ENCODE peak calls at places on chromosome 22, in nine cellular contexts. P is activated CD8-positive, alpha-beta T cell treated with anti-CD3 and anti-CD28 coated beads, Interleukin-2, amount 10 ng/mL, durations not matched to agents 7 days and 5 days; W is AG09319; G is stimulated activated CD4-positive, alpha-beta T cell treated with anti-CD3 and anti-CD28 coated beads, Interleukin-15, amount 100 ng/mL, for 1 hour; J is nucleus accumbens; M is activated CD8-positive, alpha-beta memory T cell treated with anti-CD3 and anti-CD28 coated beads, Interleukin-2, amount 50 U/mL, for 4 hours; I is uterus; K is NCI-H1930; B is endothelial cell. Z is an unnamed sample.
A peak's percentile ranks its signal among the peaks of the same experiment; 100 is the strongest.

GRCh38 chr22:39207141-39208012 is 37.4 kb downstream of the PDGFB start:
- DNase-seq in K (no peak), P (no peak), W (no peak), M (no peak), B (no peak), I (peak; percentile 5), J (no peak), G (no peak), Z (no peak)

GRCh38 chr22:43427296-43428004 is 15.6 kb downstream of the MPPED1 start:
- DNase-seq in W (no peak), B (no peak), J (no peak), K (no peak), I (no peak), M (no peak), G (no peak), P (no peak), Z (no peak)

GRCh38 chr22:33922268-33922667 is 2.0 kb upstream of the LARGE1 start:
- DNase-seq in M (no peak), B (peak; percentile 43), G (no peak), I (peak; percentile 51), P (no peak), J (peak; percentile 27), W (no peak), K (no peak), Z (no peak)

GRCh38 chr22:23812378-23812777 is 25.6 kb downstream of the SMARCB1 start:
- DNase-seq in G (no peak), J (no peak), M (no peak), W (no peak), P (no peak), B (no peak), K (no peak), I (no peak), Z (no peak)

GRCh38 chr22:40215266-40215665 is 37.5 kb downstream of the TNRC6B start:
- DNase-seq in K (no peak), W (no peak), J (no peak), G (no peak), B (no peak), P (peak; percentile 22), I (no peak), M (no peak), Z (peak; percentile 65)

GRCh38 chr22:31929126-31929928 is 15.0 kb upstream of the YWHAH start:
- DNase-seq in B (no peak), W (no peak), G (no peak), M (no peak), P (no peak), K (no peak), I (no peak), J (peak; percentile 14), Z (no peak)

GRCh38 chr22:29345932-29346331 is 30.4 kb upstream of the RASL10A start:
- DNase-seq in I (no peak), M (no peak), B (no peak), K (no peak), W (no peak), J (no peak), P (no peak), G (no peak), Z (no peak)

GRCh38 chr22:39306456-39307361 is 12.7 kb downstream of the RPL3 start:
- DNase-seq in W (no peak), I (no peak), P (peak; percentile 73), M (peak; percentile 67), J (no peak), K (no peak), B (peak; percentile 55), G (no peak), Z (no peak)

GRCh38 chr22:31143038-31143437 is 2.7 kb upstream of the PLA2G3 start:
- DNase-seq in P (no peak), B (no peak), J (no peak), W (no peak), K (no peak), G (no peak), M (no peak), I (no peak), Z (no peak)

GRCh38 chr22:31120230-31120629 is 2.5 kb upstream of the INPP5J start:
- DNase-seq in J (no peak), K (no peak), W (no peak), M (no peak), B (no peak), I (no peak), G (no peak), P (no peak), Z (peak; percentile 29)

GRCh38 chr22:31187627-31188026 is 24.5 kb upstream of the LIMK2 start:
- DNase-seq in G (no peak), M (no peak), W (no peak), K (no peak), J (no peak), B (no peak), P (no peak), I (no peak), Z (no peak)

GRCh38 chr22:47593291-47593690 is 830.8 kb downstream of the TBC1D22A start:
- DNase-seq in B (no peak), G (no peak), P (no peak), W (no peak), J (no peak), I (no peak), K (no peak), M (no peak), Z (no peak)

GRCh38 chr22:49237703-49238102 is 590.0 kb downstream of the BRD1 start:
- DNase-seq in I (no peak), P (no peak), K (no peak), B (no peak), J (no peak), W (no peak), G (no peak), M (no peak), Z (no peak)

GRCh38 chr22:48511211-48511610 is 1316.5 kb downstream of the BRD1 start:
- DNase-seq in I (no peak), B (no peak), P (no peak), G (no peak), W (no peak), K (no peak), J (no peak), M (no peak), Z (no peak)

GRCh38 chr22:46660604-46661201 is 40.5 kb downstream of the GRAMD4 start:
- DNase-seq in I (no peak), B (no peak), W (no peak), P (no peak), K (no peak), M (no peak), J (no peak), G (no peak), Z (no peak)

GRCh38 chr22:46357711-46358505 is 22.4 kb downstream of the TRMU start:
- DNase-seq in B (no peak), I (no peak), P (no peak), J (no peak), G (no peak), W (no peak), M (no peak), K (no peak), Z (no peak)

GRCh38 chr22:27881404-27881803 is 37.7 kb downstream of the PITPNB start:
- DNase-seq in P (no peak), W (no peak), B (no peak), J (peak; percentile 51), G (no peak), I (peak; percentile 60), K (no peak), M (no peak), Z (no peak)

GRCh38 chr22:39738746-39739145 is 154.8 kb downstream of the ENTHD1 start:
- DNase-seq in M (no peak), G (no peak), P (no peak), I (no peak), B (no peak), W (no peak), J (no peak), K (no peak), Z (no peak)

GRCh38 chr22:17411213-17411612 is 42.0 kb downstream of the CECR2 start:
- DNase-seq in B (no peak), P (no peak), K (no peak), G (no peak), M (no peak), W (no peak), J (no peak), I (peak; percentile 25), Z (no peak)

GRCh38 chr22:43186272-43187170 is at the start of gene TTLL12:
- DNase-seq in I (no peak), B (peak; percentile 61), P (peak; percentile 66), K (no peak), M (peak; percentile 62), W (no peak), J (peak; percentile 53), G (peak; percentile 53), Z (peak; percentile 45)

GRCh38 chr22:20531404-20532181 is 24.2 kb downstream of the MED15 start:
- DNase-seq in W (no peak), P (no peak), J (peak; percentile 59), G (no peak), B (peak; percentile 36), M (no peak), K (no peak), I (peak; percentile 58), Z (no peak)

GRCh38 chr22:50272103-50272782 is 2.1 kb upstream of the MAPK11 start:
- DNase-seq in K (no peak), G (no peak), P (no peak), W (no peak), M (no peak), B (no peak), I (no peak), J (no peak), Z (no peak)

GRCh38 chr22:32780726-32781310 is 20.7 kb upstream of the TIMP3 start:
- DNase-seq in K (no peak), G (no peak), P (no peak), W (no peak), M (no peak), J (no peak), I (no peak), B (no peak), Z (no peak)

GRCh38 chr22:30717331-30717921 is 22.8 kb downstream of the OSBP2 start:
- DNase-seq in J (no peak), I (no peak), M (no peak), K (no peak), W (no peak), B (no peak), G (no peak), P (no peak), Z (no peak)

GRCh38 chr22:17607891-17608521 is 20.5 kb downstream of the ATP6V1E1 start:
- DNase-seq in W (no peak), G (no peak), P (no peak), I (no peak), M (no peak), K (no peak), J (no peak), B (no peak), Z (no peak)

GRCh38 chr22:39318507-39319283 is 728 bp downstream of the RPL3 start:
- DNase-seq in I (no peak), K (no peak), M (no peak), B (no peak), P (peak; percentile 52), G (no peak), J (no peak), W (no peak), Z (no peak)

GRCh38 chr22:35684270-35684700 is 33.4 kb upstream of the APOL5 start:
- DNase-seq in M (no peak), P (no peak), I (peak; percentile 32), W (peak; percentile 29), K (no peak), B (no peak), G (no peak), J (peak; percentile 5), Z (no peak)

GRCh38 chr22:24592144-24592845 is 578 bp downstream of the LRRC75B start:
- DNase-seq in P (no peak), G (no peak), W (no peak), M (no peak), I (no peak), J (no peak), K (no peak), B (no peak), Z (no peak)

GRCh38 chr22:32544953-32545558 is 70.4 kb downstream of the FBXO7 start:
- DNase-seq in M (no peak), B (no peak), I (no peak), P (no peak), G (no peak), J (no peak), K (no peak), W (no peak), Z (no peak)

GRCh38 chr22:38757464-38757757 is 1.6 kb upstream of the SUN2 start:
- DNase-seq in M (no peak), B (no peak), K (no peak), I (no peak), P (no peak), J (no peak), G (no peak), W (no peak), Z (no peak)

GRCh38 chr22:38925571-38926041 is 31.8 kb upstream of the APOBEC3A start:
- DNase-seq in K (no peak), G (no peak), B (no peak), P (no peak), M (no peak), J (no peak), W (no peak), I (no peak), Z (no peak)